ENCODE peak calls at places on chromosome 19, in eight cellular contexts. P is foreskin fibroblast; O is psoas muscle; K is IMR-90; X is astrocyte of the spinal cord; W is HFF-Myc; Q is heart left ventricle; I is CD8-positive, alpha-beta T cell. N is an unnamed sample.

GRCh38 chr19:30344446-30345425 is 27.4 kb upstream of the ZNF536 start:
- DNase-seq in X (no peak), W (no peak), K (no peak), Q (no peak), O (no peak), I (no peak), P (peak; percentile 17), N (no peak)

GRCh38 chr19:58038688-58039204 is 4.9 kb downstream of the ZSCAN1 start:
- DNase-seq in X (no peak), K (no peak), W (no peak), Q (no peak), P (no peak), I (no peak), O (no peak), N (no peak)

GRCh38 chr19:44722131-44723121 is 23.5 kb downstream of the CEACAM16 start:
- DNase-seq in P (no peak), I (no peak), Q (no peak), K (no peak), X (no peak), W (no peak), O (no peak), N (no peak)

GRCh38 chr19:50909240-50910070 is 1.7 kb downstream of the KLK4 start:
- DNase-seq in Q (no peak), P (peak; percentile 25), X (no peak), O (peak; percentile 19), I (no peak), W (no peak), K (no peak), N (no peak)

GRCh38 chr19:56079609-56080008 is 41.5 kb downstream of the ZNF787 start:
- DNase-seq in K (no peak), I (no peak), P (no peak), W (no peak), X (no peak), O (no peak), Q (no peak), N (no peak)

GRCh38 chr19:19866599-19867248 is 1.0 kb downstream of the ZNF253 start:
- DNase-seq in O (no peak), K (no peak), Q (no peak), W (no peak), X (no peak), I (peak; percentile 3), P (no peak), N (peak; percentile 34)

GRCh38 chr19:47253467-47253881 is 2.9 kb upstream of the CCDC9 start:
- DNase-seq in I (no peak), P (peak; percentile 76), Q (no peak), K (peak; percentile 91), W (no peak), O (no peak), X (peak; percentile 84), N (no peak)

GRCh38 chr19:49147923-49148682 is 7.1 kb downstream of the HRC start:
- DNase-seq in O (no peak), Q (peak; percentile 60), P (no peak), K (no peak), W (no peak), I (no peak), X (no peak), N (no peak)

GRCh38 chr19:18919895-18920204 is 335 bp downstream of the DDX49 start:
- DNase-seq in P (no peak), X (no peak), O (no peak), K (no peak), I (no peak), W (no peak), Q (no peak), N (no peak)

GRCh38 chr19:8244442-8244841 is 35.3 kb downstream of the CERS4 start:
- DNase-seq in Q (no peak), O (no peak), W (no peak), I (no peak), K (no peak), X (no peak), P (no peak), N (no peak)

GRCh38 chr19:10269333-10270179 is 1.4 kb upstream of the ICAM1 start:
- DNase-seq in I (peak; percentile 81), Q (peak; percentile 94), W (no peak), X (peak; percentile 74), P (no peak), K (peak; percentile 65), O (peak; percentile 86), N (peak; percentile 88)

GRCh38 chr19:39498262-39499081 is at the start of gene DLL3:
- DNase-seq in I (no peak), X (no peak), K (peak; percentile 7), Q (no peak), O (no peak), P (no peak), W (no peak), N (no peak)

GRCh38 chr19:15776991-15777787 is 10.3 kb upstream of the OR10H5 start:
- DNase-seq in W (no peak), P (no peak), I (no peak), K (no peak), X (no peak), O (no peak), Q (no peak), N (no peak)

GRCh38 chr19:51503428-51503827 is 1.8 kb upstream of the SIGLEC12 start:
- DNase-seq in O (no peak), P (no peak), W (no peak), X (no peak), K (no peak), I (no peak), Q (no peak), N (no peak)

GRCh38 chr19:15112385-15112784 is 5.2 kb downstream of the SYDE1 start:
- DNase-seq in W (no peak), I (no peak), X (no peak), P (no peak), O (no peak), K (no peak), Q (no peak), N (no peak)

GRCh38 chr19:50844296-50844935 is 10.3 kb upstream of the KLK3 start:
- DNase-seq in O (no peak), I (no peak), K (no peak), Q (no peak), X (no peak), W (no peak), P (no peak), N (no peak)

DNA sequence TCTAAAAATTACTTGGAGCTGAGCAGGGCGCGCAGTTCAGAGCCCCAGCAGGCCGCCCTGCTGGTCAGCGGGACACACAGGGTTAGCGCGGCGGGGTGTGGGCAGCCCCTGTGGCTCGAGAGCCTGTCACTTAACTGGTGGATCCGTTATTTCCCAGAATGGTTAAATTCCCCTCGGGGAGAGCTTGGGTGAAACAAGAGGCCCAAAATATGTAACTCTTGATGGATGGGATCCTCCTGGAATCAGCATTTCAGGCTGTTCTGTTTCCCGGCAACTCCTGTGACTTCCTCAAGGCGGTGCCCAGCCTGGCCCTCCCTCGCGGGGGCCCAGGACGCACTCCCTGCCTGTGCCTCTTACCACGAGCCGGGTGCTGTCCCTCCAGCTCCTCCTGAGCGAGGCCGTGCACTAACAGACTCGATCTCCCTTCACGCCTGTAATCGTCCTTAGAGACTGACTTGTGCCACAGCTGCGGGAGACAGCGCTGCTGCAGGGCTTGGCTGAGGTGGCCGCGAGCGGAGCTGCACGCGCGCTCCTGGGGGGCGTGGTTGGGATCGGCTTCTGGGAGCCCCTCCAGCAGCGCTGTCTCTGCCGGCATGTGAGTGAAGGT is 9.7 kb downstream of the PTBP1 start:
- DNase-seq in K (no peak), W (no peak), I (no peak), Q (no peak), X (no peak), O (no peak), P (no peak), N (no peak)
- TF ChIP-seq CTCF in K (no peak), W (no peak), I (no peak), Q (no peak), X (no peak), O (no peak), P (no peak), N (no peak)

DNA sequence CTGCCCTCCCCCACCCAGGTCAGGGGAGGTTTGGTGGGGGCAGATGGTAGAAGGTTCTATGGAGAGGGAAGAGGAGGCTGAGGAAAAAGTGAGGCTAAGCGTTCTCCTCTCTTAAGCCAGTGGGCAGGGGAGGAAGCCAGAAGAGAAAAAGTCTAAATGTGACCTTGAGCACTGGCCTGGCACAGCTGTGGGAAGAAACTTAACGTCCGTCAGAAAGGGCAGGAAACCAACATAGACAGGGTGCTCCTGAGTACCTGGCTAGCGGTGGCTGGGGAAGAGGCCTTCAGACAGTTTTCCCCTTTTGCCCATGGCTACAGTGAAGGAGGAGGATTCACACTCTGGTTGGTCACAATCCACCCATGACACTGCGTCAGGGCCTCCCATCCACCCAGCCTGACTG is 19.5 kb upstream of the POU2F2 start:
- DNase-seq in P (no peak), I (no peak), X (no peak), W (no peak), Q (no peak), O (no peak), K (no peak), N (no peak)
- H3K4me3 ChIP-seq in P (no peak overlapping the region), I (no peak overlapping the region), X (no peak overlapping the region), W (no peak overlapping the region), Q (no peak overlapping the region), O (no peak overlapping the region), K (no peak overlapping the region), N (no peak overlapping the region)

DNA sequence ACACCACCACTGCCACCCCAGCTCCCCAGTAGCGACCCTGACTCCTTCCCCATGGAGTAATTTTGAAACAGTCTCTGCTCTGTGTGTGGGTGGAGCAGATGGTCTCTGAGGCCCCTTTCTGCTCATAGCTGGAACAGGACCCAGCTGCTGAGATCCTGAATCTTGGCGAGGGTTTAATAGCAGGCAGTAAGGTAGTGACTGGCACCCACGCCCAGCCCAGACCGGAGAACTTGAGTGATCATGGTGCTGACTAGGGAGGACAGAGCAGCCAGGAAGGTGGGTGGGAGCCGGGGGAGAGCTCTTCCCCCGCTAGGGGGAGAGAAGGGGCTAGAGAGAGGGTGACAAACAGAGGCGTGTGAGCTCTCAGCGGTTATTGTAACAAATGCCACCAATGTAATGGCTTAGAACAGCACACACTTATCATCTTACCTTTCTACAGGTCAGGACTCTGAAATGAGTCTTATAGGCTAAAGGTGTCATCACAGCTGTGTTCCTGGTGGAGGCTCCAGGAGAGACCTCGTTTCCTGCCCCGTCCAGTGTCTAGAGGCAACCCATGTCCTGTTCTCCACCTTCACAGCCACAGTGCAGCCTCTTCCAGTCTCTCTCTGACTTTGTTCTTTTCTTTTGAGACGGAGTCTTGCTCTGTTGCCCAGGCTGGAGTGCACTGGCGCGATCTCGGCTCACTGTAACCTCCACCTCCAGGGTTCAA is 7.2 kb upstream of the ACER1 start:
- DNase-seq in Q (no peak), O (no peak), I (no peak), W (no peak), X (no peak), P (no peak), K (no peak), N (no peak)
- TF ChIP-seq CTCF in Q (no peak), O (no peak), I (no peak), W (no peak), X (no peak), P (no peak), K (no peak), N (no peak)

DNA sequence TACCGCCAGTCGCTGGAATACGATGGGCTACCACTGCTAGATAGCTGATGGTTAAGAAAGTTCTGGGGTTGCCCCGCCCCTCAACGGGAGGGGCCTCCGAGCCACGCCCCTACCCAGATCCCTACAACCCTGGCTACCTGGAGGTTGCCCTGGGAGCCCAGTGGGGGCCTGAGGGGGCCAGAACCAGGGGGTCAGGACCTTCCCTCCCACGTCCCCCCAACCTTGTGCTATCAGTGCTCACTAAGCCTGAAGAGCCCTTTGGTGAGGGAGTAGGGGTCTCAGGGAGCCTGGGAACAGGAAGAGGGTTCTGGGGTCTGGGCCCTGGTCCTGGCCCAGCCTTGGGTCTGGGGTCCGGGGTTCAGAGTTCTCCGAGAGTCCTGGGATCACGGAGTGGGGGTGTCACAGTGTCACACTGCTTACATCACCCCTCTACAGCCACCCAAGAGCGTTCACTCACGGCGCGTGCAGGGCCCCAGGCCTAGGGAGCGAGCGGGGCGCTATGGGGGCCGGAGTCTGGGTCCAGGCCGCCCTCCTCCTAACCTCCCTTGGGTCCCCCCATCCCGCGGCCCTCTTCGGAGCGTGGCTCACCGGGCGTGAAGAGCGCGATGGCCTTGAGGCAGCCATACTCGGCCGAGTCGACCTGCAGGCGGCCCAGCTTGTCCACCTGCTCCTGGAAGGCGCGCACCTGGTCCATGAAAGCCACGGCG is 9.0 kb downstream of the OCEL1 start:
- DNase-seq in Q (no peak), I (no peak), O (peak; percentile 56), X (no peak), W (no peak), P (peak; percentile 47), K (peak; percentile 38), N (no peak)
- H3K4me3 ChIP-seq in Q (peak overlapping the region; percentile 45), I (peak overlapping the region; percentile 86), O (peak overlapping the region; percentile 72), X (peak overlapping the region; percentile 56), W (peak overlapping the region; percentile 82), P (peak overlapping the region; percentile 53), K (peak overlapping the region; percentile 54), N (peak overlapping the region; percentile 43)